ENCODE peak calls at places on chromosome 1, in seven cellular contexts. One of them, this sample, is unnamed.

GRCh38 chr1:66396212-66396890 is 137.6 kb upstream of the SGIP1 start:
- ATAC-seq in A549: no peak
- ATAC-seq in RWPE2: no peak
- ATAC-seq in gastrocnemius medialis: peak; percentile 65
- ATAC-seq in pancreas: peak; percentile 56
- ATAC-seq in left lung: peak; percentile 53
- ATAC-seq in GM23338: no peak
- ATAC-seq in this sample: peak; percentile 50

GRCh38 chr1:21318714-21319159 is 28.5 kb upstream of the ECE1 start:
- ATAC-seq in RWPE2: no peak
- ATAC-seq in GM23338: peak; percentile 7
- ATAC-seq in A549: no peak
- ATAC-seq in left lung: peak; percentile 47
- ATAC-seq in pancreas: peak; percentile 52
- ATAC-seq in gastrocnemius medialis: peak; percentile 42
- ATAC-seq in this sample: peak; percentile 46

GRCh38 chr1:41493117-41493536 is 8.6 kb upstream of the EDN2 start:
- ATAC-seq in GM23338: no peak
- ATAC-seq in RWPE2: peak; percentile 90
- ATAC-seq in A549: peak; percentile 73
- ATAC-seq in pancreas: no peak
- ATAC-seq in left lung: no peak
- ATAC-seq in gastrocnemius medialis: no peak
- ATAC-seq in this sample: no peak

GRCh38 chr1:245107776-245108114 is 47.0 kb upstream of the KIF26B start:
- ATAC-seq in A549: no peak
- ATAC-seq in pancreas: no peak
- ATAC-seq in gastrocnemius medialis: no peak
- ATAC-seq in RWPE2: no peak
- ATAC-seq in left lung: no peak
- ATAC-seq in GM23338: peak; percentile 53
- ATAC-seq in this sample: no peak

GRCh38 chr1:94142583-94142982 is 21.6 kb upstream of the ABCA4 start:
- ATAC-seq in gastrocnemius medialis: no peak
- ATAC-seq in RWPE2: no peak
- ATAC-seq in GM23338: peak; percentile 54
- ATAC-seq in left lung: no peak
- ATAC-seq in A549: no peak
- ATAC-seq in pancreas: no peak
- ATAC-seq in this sample: no peak

GRCh38 chr1:202954057-202954745 is 3.9 kb downstream of the ADIPOR1 start:
- ATAC-seq in left lung: peak; percentile 20
- ATAC-seq in gastrocnemius medialis: no peak
- ATAC-seq in GM23338: no peak
- ATAC-seq in RWPE2: no peak
- ATAC-seq in pancreas: no peak
- ATAC-seq in A549: no peak
- ATAC-seq in this sample: no peak

GRCh38 chr1:61842863-61843514 is 100.7 kb downstream of the PATJ start:
- ATAC-seq in gastrocnemius medialis: no peak
- ATAC-seq in A549: no peak
- ATAC-seq in pancreas: no peak
- ATAC-seq in RWPE2: no peak
- ATAC-seq in GM23338: peak; percentile 66
- ATAC-seq in left lung: no peak
- ATAC-seq in this sample: no peak

GRCh38 chr1:31183927-31184554 is 55.6 kb downstream of the NKAIN1 start:
- ATAC-seq in A549: no peak
- ATAC-seq in gastrocnemius medialis: no peak
- ATAC-seq in RWPE2: no peak
- ATAC-seq in GM23338: peak; percentile 47
- ATAC-seq in pancreas: peak; percentile 36
- ATAC-seq in left lung: no peak
- ATAC-seq in this sample: no peak

GRCh38 chr1:156070523-156070922 is 9.6 kb downstream of the RAB25 start:
- ATAC-seq in pancreas: no peak
- ATAC-seq in A549: no peak
- ATAC-seq in GM23338: no peak
- ATAC-seq in RWPE2: no peak
- ATAC-seq in gastrocnemius medialis: no peak
- ATAC-seq in left lung: no peak
- ATAC-seq in this sample: no peak

GRCh38 chr1:160454371-160455152 is 54.2 kb downstream of the VANGL2 start:
- ATAC-seq in A549: no peak
- ATAC-seq in left lung: no peak
- ATAC-seq in gastrocnemius medialis: no peak
- ATAC-seq in GM23338: no peak
- ATAC-seq in pancreas: no peak
- ATAC-seq in RWPE2: no peak
- ATAC-seq in this sample: no peak

GRCh38 chr1:68128157-68128556 is 77.7 kb upstream of the DIRAS3 start:
- ATAC-seq in A549: no peak
- ATAC-seq in GM23338: no peak
- ATAC-seq in pancreas: peak; percentile 22
- ATAC-seq in RWPE2: peak; percentile 21
- ATAC-seq in gastrocnemius medialis: peak; percentile 68
- ATAC-seq in left lung: peak; percentile 18
- ATAC-seq in this sample: peak; percentile 31

GRCh38 chr1:100188617-100189016 is 10.6 kb upstream of the LRRC39 start:
- ATAC-seq in gastrocnemius medialis: peak; percentile 88
- ATAC-seq in left lung: peak; percentile 72
- ATAC-seq in A549: no peak
- ATAC-seq in pancreas: peak; percentile 63
- ATAC-seq in RWPE2: no peak
- ATAC-seq in GM23338: no peak
- ATAC-seq in this sample: no peak

GRCh38 chr1:207752456-207753132 is 740 bp downstream of the CD46 start:
- ATAC-seq in GM23338: peak; percentile 49
- ATAC-seq in RWPE2: peak; percentile 40
- ATAC-seq in gastrocnemius medialis: peak; percentile 35
- ATAC-seq in A549: peak; percentile 48
- ATAC-seq in pancreas: peak; percentile 67
- ATAC-seq in left lung: peak; percentile 67
- ATAC-seq in this sample: no peak

DNA sequence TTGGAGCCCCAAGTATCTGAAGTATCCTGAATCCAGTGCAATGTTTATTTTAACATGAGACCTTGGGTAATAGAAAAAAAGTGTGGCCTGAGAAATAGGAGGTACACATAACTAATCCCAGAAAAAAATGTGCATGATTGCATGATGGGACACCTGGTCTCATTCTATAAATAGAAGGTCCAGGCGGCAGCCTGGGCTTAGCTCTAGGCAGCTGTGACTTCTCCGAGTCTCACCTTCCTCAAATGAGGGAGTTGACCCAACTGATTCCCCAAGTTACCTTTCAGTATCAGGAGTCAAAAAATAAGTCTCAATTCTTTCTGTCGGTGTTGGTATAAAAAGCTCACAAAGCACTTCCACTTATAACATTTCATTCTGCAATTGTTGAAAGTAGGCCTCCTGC is 65.9 kb upstream of the CCDC190 start:
- ATAC-seq in A549: no peak
- ATAC-seq in left lung: no peak
- ATAC-seq in pancreas: no peak
- ATAC-seq in RWPE2: no peak
- ATAC-seq in GM23338: no peak
- ATAC-seq in gastrocnemius medialis: no peak
- ATAC-seq in this sample: no peak
- H3K4me3 ChIP-seq in A549: no peak overlapping the region
- H3K4me3 ChIP-seq in left lung: no peak overlapping the region
- H3K4me3 ChIP-seq in pancreas: no peak overlapping the region
- H3K4me3 ChIP-seq in RWPE2: no peak overlapping the region
- H3K4me3 ChIP-seq in GM23338: no peak overlapping the region
- H3K4me3 ChIP-seq in gastrocnemius medialis: no peak overlapping the region
- H3K4me3 ChIP-seq in this sample: no peak overlapping the region

DNA sequence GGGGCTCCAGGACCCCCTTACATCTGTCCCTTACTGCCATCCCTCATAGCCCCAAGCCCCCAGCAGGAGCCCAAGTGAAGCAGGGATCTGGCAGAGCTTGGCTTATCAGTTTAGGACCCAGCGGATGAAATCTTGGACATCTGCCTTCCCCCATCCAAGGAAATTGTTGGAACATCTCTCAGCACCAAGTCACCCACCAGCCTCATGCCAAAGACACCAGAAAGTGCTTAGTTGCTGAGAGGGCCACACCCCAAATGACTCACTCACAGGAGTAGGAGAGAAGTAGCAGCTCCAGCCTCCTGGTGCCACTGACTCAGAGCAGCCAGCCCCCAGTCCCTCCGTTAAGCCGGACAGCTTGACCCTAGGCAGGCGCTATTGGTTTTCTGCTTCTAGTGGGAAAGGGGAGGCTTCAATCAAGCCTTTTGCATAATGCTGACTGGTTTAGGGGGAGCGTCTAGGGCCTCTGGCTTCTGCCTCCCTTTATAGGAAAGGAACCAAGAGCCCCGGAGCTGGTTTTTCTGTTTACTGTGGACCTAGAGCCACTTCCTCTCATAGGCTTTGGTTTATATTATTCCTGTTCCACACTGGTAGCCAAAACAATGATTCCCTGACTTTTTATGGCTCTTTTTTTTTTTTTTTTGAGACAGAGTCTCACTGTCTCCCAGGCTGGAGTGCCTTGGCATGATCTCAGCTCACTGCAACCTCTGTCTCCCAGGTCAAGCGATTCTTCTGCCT is 114.2 kb upstream of the IPO9 start:
- ATAC-seq in left lung: peak; percentile 86
- ATAC-seq in pancreas: peak; percentile 52
- ATAC-seq in A549: peak; percentile 91
- ATAC-seq in GM23338: no peak
- ATAC-seq in RWPE2: peak; percentile 89
- ATAC-seq in gastrocnemius medialis: peak; percentile 81
- ATAC-seq in this sample: peak; percentile 86
- H3K4me3 ChIP-seq in left lung: no peak overlapping the region
- H3K4me3 ChIP-seq in pancreas: no peak overlapping the region
- H3K4me3 ChIP-seq in A549: peak overlapping the region; percentile 5
- H3K4me3 ChIP-seq in GM23338: no peak overlapping the region
- H3K4me3 ChIP-seq in RWPE2: no peak overlapping the region
- H3K4me3 ChIP-seq in gastrocnemius medialis: peak overlapping the region; percentile 11
- H3K4me3 ChIP-seq in this sample: no peak overlapping the region

GRCh38 chr1:226404904-226405222 is 3.0 kb downstream of the PARP1 start:
- ATAC-seq in GM23338: peak; percentile 79
- ATAC-seq in gastrocnemius medialis: no peak
- ATAC-seq in pancreas: no peak
- ATAC-seq in RWPE2: no peak
- ATAC-seq in left lung: no peak
- ATAC-seq in A549: no peak
- ATAC-seq in this sample: no peak
- H3K4me3 ChIP-seq in GM23338: peak overlapping the region; percentile 96
- H3K4me3 ChIP-seq in gastrocnemius medialis: no peak overlapping the region
- H3K4me3 ChIP-seq in pancreas: peak overlapping the region; percentile 69
- H3K4me3 ChIP-seq in RWPE2: no peak overlapping the region
- H3K4me3 ChIP-seq in left lung: no peak overlapping the region
- H3K4me3 ChIP-seq in A549: no peak overlapping the region
- H3K4me3 ChIP-seq in this sample: no peak overlapping the region

DNA sequence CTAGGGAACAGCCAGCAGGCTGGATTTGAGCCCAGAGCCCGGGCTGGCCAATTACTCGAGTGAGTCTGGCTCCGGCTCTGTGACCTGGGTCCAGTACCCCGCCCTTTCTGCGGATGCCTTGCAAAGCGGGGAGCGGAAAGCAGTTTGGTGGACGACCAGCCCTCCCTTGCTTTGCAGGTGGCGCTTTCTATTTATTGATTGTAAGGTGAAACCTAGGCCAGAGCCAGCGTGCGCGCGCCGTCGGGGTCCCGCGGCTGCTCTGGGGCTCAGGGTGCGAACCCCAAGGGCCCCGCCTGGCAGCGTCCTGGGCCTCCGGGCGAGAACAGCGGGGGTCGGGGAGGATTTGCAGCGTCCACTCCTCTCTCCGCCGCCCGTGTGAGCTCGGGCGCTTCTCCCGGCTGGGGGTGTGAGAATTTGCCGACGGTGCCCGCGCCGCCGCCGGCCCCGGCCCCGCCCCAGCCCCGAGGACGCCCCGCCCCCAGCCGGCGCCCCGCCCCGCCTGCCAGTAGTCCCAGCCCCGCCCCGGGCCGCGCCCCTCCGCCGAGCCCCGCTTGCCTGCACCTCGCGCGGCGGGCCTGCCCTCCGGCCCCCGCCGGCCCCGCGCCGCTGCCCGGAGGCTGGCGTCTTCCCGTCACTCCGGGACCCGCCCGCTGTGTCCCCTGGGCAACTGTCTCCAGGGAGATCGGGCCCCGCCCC is 37.6 kb downstream of the PIK3CD start:
- ATAC-seq in GM23338: peak; percentile 58
- ATAC-seq in RWPE2: peak; percentile 63
- ATAC-seq in A549: peak; percentile 74
- ATAC-seq in gastrocnemius medialis: peak; percentile 80
- ATAC-seq in pancreas: peak; percentile 84
- ATAC-seq in left lung: peak; percentile 88
- ATAC-seq in this sample: peak; percentile 92
- H3K4me3 ChIP-seq in GM23338: peak overlapping the region; percentile 97
- H3K4me3 ChIP-seq in RWPE2: peak overlapping the region; percentile 58
- H3K4me3 ChIP-seq in A549: peak overlapping the region; percentile 85
- H3K4me3 ChIP-seq in gastrocnemius medialis: peak overlapping the region; percentile 68
- H3K4me3 ChIP-seq in pancreas: peak overlapping the region; percentile 76
- H3K4me3 ChIP-seq in left lung: peak overlapping the region; percentile 46
- H3K4me3 ChIP-seq in this sample: peak overlapping the region; percentile 56

GRCh38 chr1:20192871-20193411 is 6.6 kb upstream of the PLA2G2C start:
- ATAC-seq in GM23338: no peak
- ATAC-seq in A549: no peak
- ATAC-seq in gastrocnemius medialis: no peak
- ATAC-seq in pancreas: no peak
- ATAC-seq in RWPE2: no peak
- ATAC-seq in left lung: no peak
- ATAC-seq in this sample: no peak
- H3K4me3 ChIP-seq in GM23338: no peak overlapping the region
- H3K4me3 ChIP-seq in A549: no peak overlapping the region
- H3K4me3 ChIP-seq in gastrocnemius medialis: no peak overlapping the region
- H3K4me3 ChIP-seq in pancreas: no peak overlapping the region
- H3K4me3 ChIP-seq in RWPE2: no peak overlapping the region
- H3K4me3 ChIP-seq in left lung: no peak overlapping the region
- H3K4me3 ChIP-seq in this sample: no peak overlapping the region

GRCh38 chr1:224501836-224502235 is 67.2 kb upstream of the WDR26 start:
- ATAC-seq in GM23338: no peak
- ATAC-seq in pancreas: no peak
- ATAC-seq in gastrocnemius medialis: no peak
- ATAC-seq in left lung: no peak
- ATAC-seq in RWPE2: no peak
- ATAC-seq in A549: no peak
- ATAC-seq in this sample: no peak
- H3K4me3 ChIP-seq in GM23338: no peak overlapping the region
- H3K4me3 ChIP-seq in pancreas: no peak overlapping the region
- H3K4me3 ChIP-seq in gastrocnemius medialis: no peak overlapping the region
- H3K4me3 ChIP-seq in left lung: no peak overlapping the region
- H3K4me3 ChIP-seq in RWPE2: no peak overlapping the region
- H3K4me3 ChIP-seq in A549: no peak overlapping the region
- H3K4me3 ChIP-seq in this sample: no peak overlapping the region